ENCODE peak calls at places on chromosomes 4 and X, in eight cellular contexts. One of them, this sample, is unnamed.

GRCh38 chr4:126859314-126859713 is 773.4 kb upstream of the INTU start:
- DNase-seq in PC-9: no peak
- DNase-seq in GM23248: no peak
- DNase-seq in neural progenitor cell: no peak
- DNase-seq in fibroblast of lung: no peak
- DNase-seq in PC-3: no peak
- DNase-seq in HepG2: no peak
- DNase-seq in astrocyte: no peak
- DNase-seq in this sample: no peak

GRCh38 chr4:99405433-99406115 is 29.6 kb downstream of the ADH7 start:
- DNase-seq in PC-9: peak; percentile 54
- DNase-seq in GM23248: peak; percentile 83
- DNase-seq in neural progenitor cell: peak; percentile 75
- DNase-seq in fibroblast of lung: peak; percentile 93
- DNase-seq in PC-3: peak; percentile 83
- DNase-seq in HepG2: peak; percentile 74
- DNase-seq in astrocyte: peak; percentile 43
- DNase-seq in this sample: peak; percentile 70

GRCh38 chr4:98476891-98477290 is 181.5 kb downstream of the TSPAN5 start:
- DNase-seq in PC-9: no peak
- DNase-seq in GM23248: no peak
- DNase-seq in neural progenitor cell: no peak
- DNase-seq in fibroblast of lung: no peak
- DNase-seq in PC-3: no peak
- DNase-seq in HepG2: no peak
- DNase-seq in astrocyte: no peak
- DNase-seq in this sample: no peak

GRCh38 chr4:156999175-156999517 is 27.5 kb upstream of the PDGFC start:
- DNase-seq in PC-9: peak; percentile 85
- DNase-seq in GM23248: peak; percentile 88
- DNase-seq in neural progenitor cell: no peak
- DNase-seq in fibroblast of lung: peak; percentile 99
- DNase-seq in PC-3: peak; percentile 98
- DNase-seq in HepG2: peak; percentile 79
- DNase-seq in astrocyte: peak; percentile 99
- DNase-seq in this sample: peak; percentile 95

GRCh38 chr4:138310991-138311390 is 68.8 kb upstream of the SLC7A11 start:
- DNase-seq in PC-9: peak; percentile 16
- DNase-seq in GM23248: peak; percentile 88
- DNase-seq in neural progenitor cell: no peak
- DNase-seq in fibroblast of lung: peak; percentile 29
- DNase-seq in PC-3: no peak
- DNase-seq in HepG2: no peak
- DNase-seq in astrocyte: peak; percentile 85
- DNase-seq in this sample: no peak

GRCh38 chr4:187128971-187129370 is 405.3 kb upstream of the FAT1 start:
- DNase-seq in PC-9: no peak
- DNase-seq in GM23248: peak; percentile 41
- DNase-seq in neural progenitor cell: no peak
- DNase-seq in fibroblast of lung: no peak
- DNase-seq in PC-3: peak; percentile 36
- DNase-seq in HepG2: no peak
- DNase-seq in astrocyte: peak; percentile 80
- DNase-seq in this sample: no peak

GRCh38 chr4:23857353-23857752 is 32.5 kb downstream of the PPARGC1A start:
- DNase-seq in PC-9: no peak
- DNase-seq in GM23248: peak; percentile 21
- DNase-seq in neural progenitor cell: no peak
- DNase-seq in fibroblast of lung: peak; percentile 80
- DNase-seq in PC-3: no peak
- DNase-seq in HepG2: peak; percentile 49
- DNase-seq in astrocyte: no peak
- DNase-seq in this sample: no peak

GRCh38 chrX:109270580-109271484 is 211.1 kb downstream of the GUCY2F start:
- DNase-seq in PC-9: no peak
- DNase-seq in GM23248: peak; percentile 12
- DNase-seq in neural progenitor cell: no peak
- DNase-seq in fibroblast of lung: no peak
- DNase-seq in PC-3: no peak
- DNase-seq in HepG2: no peak
- DNase-seq in astrocyte: peak; percentile 17
- DNase-seq in this sample: peak; percentile 14

GRCh38 chr4:178090640-178091411 is 648.6 kb upstream of the AGA start:
- DNase-seq in PC-9: no peak
- DNase-seq in GM23248: no peak
- DNase-seq in neural progenitor cell: peak; percentile 7
- DNase-seq in fibroblast of lung: no peak
- DNase-seq in PC-3: no peak
- DNase-seq in HepG2: no peak
- DNase-seq in astrocyte: no peak
- DNase-seq in this sample: no peak

GRCh38 chrX:23742174-23742692 is 843 bp downstream of the ACOT9 start:
- DNase-seq in PC-9: peak; percentile 55
- DNase-seq in GM23248: peak; percentile 83
- DNase-seq in neural progenitor cell: peak; percentile 36
- DNase-seq in fibroblast of lung: peak; percentile 82
- DNase-seq in PC-3: peak; percentile 64
- DNase-seq in HepG2: peak; percentile 32
- DNase-seq in astrocyte: peak; percentile 68
- DNase-seq in this sample: peak; percentile 81

GRCh38 chr4:105208556-105208955 is 61.9 kb downstream of the TET2 start:
- DNase-seq in PC-9: no peak
- DNase-seq in GM23248: no peak
- DNase-seq in neural progenitor cell: peak; percentile 80
- DNase-seq in fibroblast of lung: no peak
- DNase-seq in PC-3: no peak
- DNase-seq in HepG2: no peak
- DNase-seq in astrocyte: no peak
- DNase-seq in this sample: peak; percentile 93

GRCh38 chr4:36844448-36844847 is 400.1 kb upstream of the NWD2 start:
- DNase-seq in PC-9: no peak
- DNase-seq in GM23248: no peak
- DNase-seq in neural progenitor cell: no peak
- DNase-seq in fibroblast of lung: no peak
- DNase-seq in PC-3: no peak
- DNase-seq in HepG2: no peak
- DNase-seq in astrocyte: no peak
- DNase-seq in this sample: no peak

GRCh38 chrX:67503453-67503852 is 40.4 kb upstream of the AR start:
- DNase-seq in PC-9: no peak
- DNase-seq in GM23248: no peak
- DNase-seq in neural progenitor cell: no peak
- DNase-seq in fibroblast of lung: no peak
- DNase-seq in PC-3: no peak
- DNase-seq in HepG2: no peak
- DNase-seq in astrocyte: no peak
- DNase-seq in this sample: no peak

GRCh38 chr4:68373513-68373912 is 23.6 kb upstream of the YTHDC1 start:
- DNase-seq in PC-9: no peak
- DNase-seq in GM23248: peak; percentile 80
- DNase-seq in neural progenitor cell: peak; percentile 92
- DNase-seq in fibroblast of lung: peak; percentile 80
- DNase-seq in PC-3: no peak
- DNase-seq in HepG2: no peak
- DNase-seq in astrocyte: peak; percentile 76
- DNase-seq in this sample: peak; percentile 62

GRCh38 chr4:89752932-89753598 is 83.9 kb downstream of the SNCA start:
- DNase-seq in PC-9: peak; percentile 51
- DNase-seq in GM23248: peak; percentile 87
- DNase-seq in neural progenitor cell: no peak
- DNase-seq in fibroblast of lung: peak; percentile 97
- DNase-seq in PC-3: no peak
- DNase-seq in HepG2: no peak
- DNase-seq in astrocyte: peak; percentile 78
- DNase-seq in this sample: no peak

DNA sequence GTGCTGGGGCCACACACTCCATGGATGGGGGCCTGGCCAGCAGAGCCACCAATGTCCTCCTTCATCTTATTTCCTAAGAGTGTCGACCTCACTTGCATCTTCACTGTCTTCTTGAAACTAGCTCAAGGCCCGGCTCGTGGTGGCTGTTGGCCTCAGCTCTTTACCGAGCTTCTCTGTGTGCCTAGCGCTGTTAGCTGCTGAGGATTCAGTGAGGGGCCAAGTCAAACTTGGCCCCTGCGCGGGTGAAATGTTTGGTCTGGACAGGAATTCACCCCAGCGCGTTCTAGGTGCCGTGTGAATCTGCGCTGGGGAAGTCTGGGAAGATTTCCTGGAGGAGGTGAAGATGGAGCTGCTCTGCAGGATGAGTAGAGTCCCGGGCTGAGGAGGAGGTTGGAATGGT is 8.5 kb downstream of the SORCS2 start:
- DNase-seq in PC-9: no peak
- DNase-seq in GM23248: no peak
- DNase-seq in neural progenitor cell: no peak
- DNase-seq in fibroblast of lung: no peak
- DNase-seq in PC-3: no peak
- DNase-seq in HepG2: no peak
- DNase-seq in astrocyte: no peak
- DNase-seq in this sample: no peak
- H3K27ac ChIP-seq in PC-9: no peak overlapping the region
- H3K27ac ChIP-seq in GM23248: no peak overlapping the region
- H3K27ac ChIP-seq in neural progenitor cell: no peak overlapping the region
- H3K27ac ChIP-seq in fibroblast of lung: no peak overlapping the region
- H3K27ac ChIP-seq in PC-3: no peak overlapping the region
- H3K27ac ChIP-seq in HepG2: no peak overlapping the region
- H3K27ac ChIP-seq in astrocyte: no peak overlapping the region
- H3K27ac ChIP-seq in this sample: no peak overlapping the region

GRCh38 chrX:80879143-80879542 is 69.5 kb upstream of the BRWD3 start:
- DNase-seq in PC-9: peak; percentile 1
- DNase-seq in GM23248: peak; percentile 13
- DNase-seq in neural progenitor cell: no peak
- DNase-seq in fibroblast of lung: no peak
- DNase-seq in PC-3: peak; percentile 14
- DNase-seq in HepG2: no peak
- DNase-seq in astrocyte: no peak
- DNase-seq in this sample: peak; percentile 2

GRCh38 chrX:80879916-80880315 is 70.2 kb upstream of the BRWD3 start:
- DNase-seq in PC-9: no peak
- DNase-seq in GM23248: peak; percentile 48
- DNase-seq in neural progenitor cell: no peak
- DNase-seq in fibroblast of lung: no peak
- DNase-seq in PC-3: peak; percentile 69
- DNase-seq in HepG2: no peak
- DNase-seq in astrocyte: no peak
- DNase-seq in this sample: no peak

DNA sequence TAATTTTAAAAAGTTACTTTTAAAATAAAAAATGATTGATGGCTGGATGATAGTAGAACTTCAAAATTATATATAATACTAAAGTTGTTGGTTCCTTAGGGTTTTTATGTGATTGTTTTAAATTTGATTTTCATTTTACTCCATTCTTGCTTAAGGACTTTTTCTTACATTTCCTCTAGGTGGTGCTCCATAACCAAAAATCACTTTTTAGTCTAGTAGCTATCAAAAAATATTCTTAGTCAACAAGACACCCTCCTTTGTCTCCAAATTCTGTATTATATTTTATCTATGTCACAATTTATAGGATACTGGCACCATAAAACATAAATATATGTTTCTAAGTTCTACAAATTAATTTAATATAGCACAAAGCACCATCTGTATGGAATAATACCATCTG is 67.2 kb upstream of the BRWD3 start:
- DNase-seq in PC-9: no peak
- DNase-seq in GM23248: peak; percentile 38
- DNase-seq in neural progenitor cell: peak; percentile 11
- DNase-seq in fibroblast of lung: peak; percentile 56
- DNase-seq in PC-3: peak; percentile 56
- DNase-seq in HepG2: peak; percentile 7
- DNase-seq in astrocyte: peak; percentile 6
- DNase-seq in this sample: peak; percentile 49
- H3K4me1 ChIP-seq in PC-9: no peaks in the 10 kb centered on the region
- H3K4me1 ChIP-seq in GM23248: peaks cover 15% of the 10 kb centered on the region
- H3K4me1 ChIP-seq in neural progenitor cell: no peaks in the 10 kb centered on the region
- H3K4me1 ChIP-seq in fibroblast of lung: no peaks in the 10 kb centered on the region
- H3K4me1 ChIP-seq in PC-3: peaks cover 12% of the 10 kb centered on the region
- H3K4me1 ChIP-seq in HepG2: no peaks in the 10 kb centered on the region
- H3K4me1 ChIP-seq in astrocyte: no peaks in the 10 kb centered on the region
- H3K4me1 ChIP-seq in this sample: no peaks in the 10 kb centered on the region

DNA sequence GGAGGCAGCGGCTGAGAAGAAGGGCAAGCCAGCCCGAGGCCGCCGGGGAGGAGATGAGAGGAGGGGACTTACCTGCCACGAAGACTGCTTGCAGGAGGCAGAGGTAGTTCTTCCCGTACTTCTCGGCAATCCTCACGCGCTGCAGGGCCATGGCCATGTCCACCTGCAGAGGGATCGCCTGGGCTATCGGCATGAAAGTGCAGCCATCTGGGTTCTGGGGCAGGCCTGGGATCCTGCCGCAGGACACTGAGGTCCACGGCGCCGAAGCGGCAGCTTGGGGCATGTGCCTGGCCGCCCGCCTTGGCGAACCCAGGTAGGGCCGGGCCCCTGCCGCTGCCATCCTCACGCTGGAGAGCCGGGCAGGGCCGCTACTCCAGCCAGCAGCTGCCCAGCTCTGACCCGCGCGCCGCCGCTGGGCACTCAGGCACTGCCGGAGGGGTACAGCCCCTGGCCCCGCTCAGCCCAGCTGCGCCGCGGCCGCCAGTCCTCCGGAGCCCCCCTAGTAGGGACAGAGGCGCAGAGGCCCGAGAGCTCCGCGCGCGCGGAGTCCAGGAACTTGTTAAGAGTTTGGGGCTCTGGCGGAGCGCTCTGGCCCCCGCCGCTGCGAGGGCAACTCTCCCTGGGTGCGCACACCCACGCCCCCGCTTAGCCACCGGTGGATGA is 16.0 kb downstream of the MCF2 start:
- DNase-seq in PC-9: no peak
- DNase-seq in GM23248: peak; percentile 13
- DNase-seq in neural progenitor cell: peak; percentile 60
- DNase-seq in fibroblast of lung: no peak
- DNase-seq in PC-3: no peak
- DNase-seq in HepG2: no peak
- DNase-seq in astrocyte: no peak
- DNase-seq in this sample: no peak
- TF ChIP-seq EZH2 in PC-9: no peak
- TF ChIP-seq EZH2 in GM23248: no peak
- TF ChIP-seq EZH2 in neural progenitor cell: peak; percentile 52
- TF ChIP-seq EZH2 in fibroblast of lung: no peak
- TF ChIP-seq EZH2 in PC-3: no peak
- TF ChIP-seq EZH2 in HepG2: no peak
- TF ChIP-seq EZH2 in astrocyte: no peak
- TF ChIP-seq EZH2 in this sample: no peak

DNA sequence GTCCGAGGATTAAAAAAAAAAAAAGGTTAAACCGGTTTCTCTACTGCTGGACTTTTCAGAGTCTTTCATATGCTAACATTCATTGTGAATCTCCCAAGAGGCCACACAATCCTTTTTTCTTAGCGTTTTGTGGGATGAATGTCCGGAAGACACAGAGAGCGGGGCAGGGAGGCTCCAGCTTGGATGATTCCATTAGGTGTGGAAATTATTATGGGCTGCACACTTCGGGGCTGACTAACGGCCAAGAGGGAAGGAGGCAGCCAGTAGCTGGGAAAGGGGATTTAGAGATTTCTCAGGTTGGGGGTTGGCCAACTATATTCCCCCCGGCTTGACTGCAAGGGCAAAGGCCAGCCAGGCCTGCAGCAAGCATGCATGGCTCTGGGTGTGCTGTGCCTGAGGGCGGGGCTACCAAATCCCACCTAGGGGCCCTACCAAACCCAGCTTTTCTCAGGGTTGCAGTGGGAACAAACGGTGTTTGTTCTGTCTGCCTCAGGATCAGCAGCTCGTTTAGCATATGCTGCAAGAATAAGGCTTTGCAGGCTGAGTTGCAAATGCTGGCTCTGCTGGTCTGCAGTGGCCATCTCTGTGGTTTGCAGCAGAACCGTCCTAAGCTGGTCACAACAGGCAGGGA is 28.6 kb downstream of the NYX start:
- DNase-seq in PC-9: no peak
- DNase-seq in GM23248: no peak
- DNase-seq in neural progenitor cell: peak; percentile 91
- DNase-seq in fibroblast of lung: no peak
- DNase-seq in PC-3: no peak
- DNase-seq in HepG2: peak; percentile 35
- DNase-seq in astrocyte: no peak
- DNase-seq in this sample: no peak
- H3K27ac ChIP-seq in PC-9: no peak overlapping the region
- H3K27ac ChIP-seq in GM23248: no peak overlapping the region
- H3K27ac ChIP-seq in neural progenitor cell: peak overlapping the region; percentile 93
- H3K27ac ChIP-seq in fibroblast of lung: no peak overlapping the region
- H3K27ac ChIP-seq in PC-3: no peak overlapping the region
- H3K27ac ChIP-seq in HepG2: peak overlapping the region; percentile 38
- H3K27ac ChIP-seq in astrocyte: no peak overlapping the region
- H3K27ac ChIP-seq in this sample: no peak overlapping the region